ENCODE peak calls at places on chromosomes 11 and 22, in ten cellular contexts. One of them, this sample, is unnamed.

GRCh38 chr11:71917646-71918045 is 10.7 kb downstream of the XNDC1N start:
- DNase-seq in BE2C: no peak
- DNase-seq in neural progenitor cell: no peak
- DNase-seq in GDM1: no peak
- DNase-seq in body of pancreas: no peak
- DNase-seq in NCI-H1105: no peak
- DNase-seq in NCI-H460: no peak
- DNase-seq in glutamatergic neuron: no peak
- DNase-seq in RWPE1: no peak
- DNase-seq in fibroblast of mammary gland: no peak
- DNase-seq in this sample: no peak

GRCh38 chr22:30876221-30876751 is 92.3 kb downstream of the MORC2 start:
- DNase-seq in BE2C: no peak
- DNase-seq in neural progenitor cell: no peak
- DNase-seq in GDM1: no peak
- DNase-seq in body of pancreas: no peak
- DNase-seq in NCI-H1105: no peak
- DNase-seq in NCI-H460: no peak
- DNase-seq in glutamatergic neuron: no peak
- DNase-seq in RWPE1: no peak
- DNase-seq in fibroblast of mammary gland: no peak
- DNase-seq in this sample: no peak

GRCh38 chr11:118606844-118607228 is 579 bp upstream of the PHLDB1 start:
- DNase-seq in BE2C: no peak
- DNase-seq in neural progenitor cell: no peak
- DNase-seq in GDM1: no peak
- DNase-seq in body of pancreas: peak; percentile 9
- DNase-seq in NCI-H1105: no peak
- DNase-seq in NCI-H460: no peak
- DNase-seq in glutamatergic neuron: no peak
- DNase-seq in RWPE1: no peak
- DNase-seq in fibroblast of mammary gland: no peak
- DNase-seq in this sample: no peak

GRCh38 chr11:1749020-1749758 is 1.2 kb downstream of the IFITM10 start:
- DNase-seq in BE2C: no peak
- DNase-seq in neural progenitor cell: peak; percentile 65
- DNase-seq in GDM1: no peak
- DNase-seq in body of pancreas: no peak
- DNase-seq in NCI-H1105: no peak
- DNase-seq in NCI-H460: no peak
- DNase-seq in glutamatergic neuron: peak; percentile 48
- DNase-seq in RWPE1: peak; percentile 56
- DNase-seq in fibroblast of mammary gland: peak; percentile 34
- DNase-seq in this sample: no peak

GRCh38 chr11:82945682-82946081 is 44.1 kb downstream of the DDIAS start:
- DNase-seq in BE2C: no peak
- DNase-seq in neural progenitor cell: no peak
- DNase-seq in GDM1: no peak
- DNase-seq in body of pancreas: no peak
- DNase-seq in NCI-H1105: no peak
- DNase-seq in NCI-H460: no peak
- DNase-seq in glutamatergic neuron: no peak
- DNase-seq in RWPE1: no peak
- DNase-seq in fibroblast of mammary gland: no peak
- DNase-seq in this sample: no peak

GRCh38 chr11:99069831-99070444 is 49.2 kb downstream of the CNTN5 start:
- DNase-seq in BE2C: peak; percentile 59
- DNase-seq in neural progenitor cell: peak; percentile 78
- DNase-seq in GDM1: no peak
- DNase-seq in body of pancreas: no peak
- DNase-seq in NCI-H1105: peak; percentile 74
- DNase-seq in NCI-H460: peak; percentile 14
- DNase-seq in glutamatergic neuron: peak; percentile 18
- DNase-seq in RWPE1: no peak
- DNase-seq in fibroblast of mammary gland: peak; percentile 8
- DNase-seq in this sample: no peak

GRCh38 chr11:124274000-124274399 is 17.8 kb downstream of the OR8G5 start:
- DNase-seq in BE2C: no peak
- DNase-seq in neural progenitor cell: no peak
- DNase-seq in GDM1: no peak
- DNase-seq in body of pancreas: no peak
- DNase-seq in NCI-H1105: no peak
- DNase-seq in NCI-H460: no peak
- DNase-seq in glutamatergic neuron: no peak
- DNase-seq in RWPE1: no peak
- DNase-seq in fibroblast of mammary gland: no peak
- DNase-seq in this sample: no peak

GRCh38 chr11:69880041-69880802 is 61.0 kb upstream of the FGF3 start:
- DNase-seq in BE2C: peak; percentile 3
- DNase-seq in neural progenitor cell: no peak
- DNase-seq in GDM1: no peak
- DNase-seq in body of pancreas: no peak
- DNase-seq in NCI-H1105: no peak
- DNase-seq in NCI-H460: no peak
- DNase-seq in glutamatergic neuron: peak; percentile 8
- DNase-seq in RWPE1: no peak
- DNase-seq in fibroblast of mammary gland: no peak
- DNase-seq in this sample: no peak

GRCh38 chr11:117989351-117990102 is 3.3 kb downstream of the IL10RA start:
- DNase-seq in BE2C: no peak
- DNase-seq in neural progenitor cell: no peak
- DNase-seq in GDM1: no peak
- DNase-seq in body of pancreas: no peak
- DNase-seq in NCI-H1105: no peak
- DNase-seq in NCI-H460: no peak
- DNase-seq in glutamatergic neuron: no peak
- DNase-seq in RWPE1: no peak
- DNase-seq in fibroblast of mammary gland: no peak
- DNase-seq in this sample: no peak

GRCh38 chr22:23063539-23064380 is 6.6 kb upstream of the GNAZ start:
- DNase-seq in BE2C: peak; percentile 3
- DNase-seq in neural progenitor cell: no peak
- DNase-seq in GDM1: no peak
- DNase-seq in body of pancreas: no peak
- DNase-seq in NCI-H1105: no peak
- DNase-seq in NCI-H460: no peak
- DNase-seq in glutamatergic neuron: no peak
- DNase-seq in RWPE1: no peak
- DNase-seq in fibroblast of mammary gland: no peak
- DNase-seq in this sample: no peak

GRCh38 chr11:63763506-63764200 is 4.9 kb downstream of the ZFTA start:
- DNase-seq in BE2C: no peak
- DNase-seq in neural progenitor cell: peak; percentile 80
- DNase-seq in GDM1: no peak
- DNase-seq in body of pancreas: peak; percentile 17
- DNase-seq in NCI-H1105: no peak
- DNase-seq in NCI-H460: no peak
- DNase-seq in glutamatergic neuron: peak; percentile 84
- DNase-seq in RWPE1: no peak
- DNase-seq in fibroblast of mammary gland: peak; percentile 59
- DNase-seq in this sample: no peak

GRCh38 chr11:123775274-123775673 is 21.0 kb upstream of the OR6X1 start:
- DNase-seq in BE2C: no peak
- DNase-seq in neural progenitor cell: peak; percentile 4
- DNase-seq in GDM1: no peak
- DNase-seq in body of pancreas: no peak
- DNase-seq in NCI-H1105: no peak
- DNase-seq in NCI-H460: no peak
- DNase-seq in glutamatergic neuron: no peak
- DNase-seq in RWPE1: no peak
- DNase-seq in fibroblast of mammary gland: no peak
- DNase-seq in this sample: no peak

GRCh38 chr11:1781593-1781975 is 17.9 kb upstream of the CTSD start:
- DNase-seq in BE2C: no peak
- DNase-seq in neural progenitor cell: no peak
- DNase-seq in GDM1: no peak
- DNase-seq in body of pancreas: no peak
- DNase-seq in NCI-H1105: no peak
- DNase-seq in NCI-H460: no peak
- DNase-seq in glutamatergic neuron: no peak
- DNase-seq in RWPE1: no peak
- DNase-seq in fibroblast of mammary gland: no peak
- DNase-seq in this sample: no peak

GRCh38 chr11:48044577-48044976 is 64.2 kb downstream of the PTPRJ start:
- DNase-seq in BE2C: no peak
- DNase-seq in neural progenitor cell: no peak
- DNase-seq in GDM1: no peak
- DNase-seq in body of pancreas: no peak
- DNase-seq in NCI-H1105: no peak
- DNase-seq in NCI-H460: no peak
- DNase-seq in glutamatergic neuron: no peak
- DNase-seq in RWPE1: no peak
- DNase-seq in fibroblast of mammary gland: no peak
- DNase-seq in this sample: no peak

GRCh38 chr22:46862418-46863324 is 100.2 kb downstream of the TBC1D22A start:
- DNase-seq in BE2C: no peak
- DNase-seq in neural progenitor cell: no peak
- DNase-seq in GDM1: no peak
- DNase-seq in body of pancreas: no peak
- DNase-seq in NCI-H1105: no peak
- DNase-seq in NCI-H460: no peak
- DNase-seq in glutamatergic neuron: no peak
- DNase-seq in RWPE1: no peak
- DNase-seq in fibroblast of mammary gland: no peak
- DNase-seq in this sample: no peak

GRCh38 chr22:36333632-36334031 is 54.1 kb downstream of the MYH9 start:
- DNase-seq in BE2C: no peak
- DNase-seq in neural progenitor cell: no peak
- DNase-seq in GDM1: no peak
- DNase-seq in body of pancreas: peak; percentile 43
- DNase-seq in NCI-H1105: no peak
- DNase-seq in NCI-H460: no peak
- DNase-seq in glutamatergic neuron: no peak
- DNase-seq in RWPE1: no peak
- DNase-seq in fibroblast of mammary gland: no peak
- DNase-seq in this sample: no peak

GRCh38 chr22:46149998-46150549 is at the start of gene PPARA:
- DNase-seq in BE2C: peak; percentile 91
- DNase-seq in neural progenitor cell: peak; percentile 82
- DNase-seq in GDM1: peak; percentile 85
- DNase-seq in body of pancreas: peak; percentile 95
- DNase-seq in NCI-H1105: peak; percentile 65
- DNase-seq in NCI-H460: peak; percentile 60
- DNase-seq in glutamatergic neuron: peak; percentile 74
- DNase-seq in RWPE1: peak; percentile 85
- DNase-seq in fibroblast of mammary gland: peak; percentile 56
- DNase-seq in this sample: no peak

GRCh38 chr11:64372021-64372420 is 13.1 kb downstream of the RPS6KA4 start:
- DNase-seq in BE2C: no peak
- DNase-seq in neural progenitor cell: no peak
- DNase-seq in GDM1: no peak
- DNase-seq in body of pancreas: no peak
- DNase-seq in NCI-H1105: no peak
- DNase-seq in NCI-H460: no peak
- DNase-seq in glutamatergic neuron: no peak
- DNase-seq in RWPE1: no peak
- DNase-seq in fibroblast of mammary gland: no peak
- DNase-seq in this sample: no peak

GRCh38 chr22:43168416-43169309 is 17.3 kb downstream of the TSPO start:
- DNase-seq in BE2C: no peak
- DNase-seq in neural progenitor cell: no peak
- DNase-seq in GDM1: no peak
- DNase-seq in body of pancreas: no peak
- DNase-seq in NCI-H1105: no peak
- DNase-seq in NCI-H460: no peak
- DNase-seq in glutamatergic neuron: no peak
- DNase-seq in RWPE1: no peak
- DNase-seq in fibroblast of mammary gland: no peak
- DNase-seq in this sample: peak; percentile 16

GRCh38 chr11:16001899-16002426 is 354.4 kb downstream of the SOX6 start:
- DNase-seq in BE2C: no peak
- DNase-seq in neural progenitor cell: peak; percentile 62
- DNase-seq in GDM1: no peak
- DNase-seq in body of pancreas: no peak
- DNase-seq in NCI-H1105: peak; percentile 90
- DNase-seq in NCI-H460: peak; percentile 26
- DNase-seq in glutamatergic neuron: no peak
- DNase-seq in RWPE1: peak; percentile 57
- DNase-seq in fibroblast of mammary gland: peak; percentile 99
- DNase-seq in this sample: peak; percentile 76

GRCh38 chr11:68843703-68844312 is 2.1 kb upstream of the CPT1A start:
- DNase-seq in BE2C: no peak
- DNase-seq in neural progenitor cell: peak; percentile 57
- DNase-seq in GDM1: peak; percentile 75
- DNase-seq in body of pancreas: peak; percentile 92
- DNase-seq in NCI-H1105: peak; percentile 76
- DNase-seq in NCI-H460: peak; percentile 61
- DNase-seq in glutamatergic neuron: peak; percentile 45
- DNase-seq in RWPE1: peak; percentile 50
- DNase-seq in fibroblast of mammary gland: no peak
- DNase-seq in this sample: no peak

GRCh38 chr11:76219243-76219642 is 12.9 kb upstream of the WNT11 start:
- DNase-seq in BE2C: no peak
- DNase-seq in neural progenitor cell: no peak
- DNase-seq in GDM1: no peak
- DNase-seq in body of pancreas: no peak
- DNase-seq in NCI-H1105: no peak
- DNase-seq in NCI-H460: no peak
- DNase-seq in glutamatergic neuron: no peak
- DNase-seq in RWPE1: no peak
- DNase-seq in fibroblast of mammary gland: no peak
- DNase-seq in this sample: no peak

GRCh38 chr22:27996981-27997380 is 77.9 kb upstream of the PITPNB start:
- DNase-seq in BE2C: peak; percentile 1
- DNase-seq in neural progenitor cell: no peak
- DNase-seq in GDM1: no peak
- DNase-seq in body of pancreas: no peak
- DNase-seq in NCI-H1105: no peak
- DNase-seq in NCI-H460: no peak
- DNase-seq in glutamatergic neuron: peak; percentile 3
- DNase-seq in RWPE1: no peak
- DNase-seq in fibroblast of mammary gland: no peak
- DNase-seq in this sample: no peak

GRCh38 chr11:8408151-8408930 is 144.7 kb upstream of the LMO1 start:
- DNase-seq in BE2C: no peak
- DNase-seq in neural progenitor cell: no peak
- DNase-seq in GDM1: no peak
- DNase-seq in body of pancreas: no peak
- DNase-seq in NCI-H1105: no peak
- DNase-seq in NCI-H460: no peak
- DNase-seq in glutamatergic neuron: no peak
- DNase-seq in RWPE1: no peak
- DNase-seq in fibroblast of mammary gland: no peak
- DNase-seq in this sample: no peak

GRCh38 chr11:26030419-26030818 is 301.5 kb upstream of the ANO3 start:
- DNase-seq in BE2C: no peak
- DNase-seq in neural progenitor cell: no peak
- DNase-seq in GDM1: no peak
- DNase-seq in body of pancreas: no peak
- DNase-seq in NCI-H1105: no peak
- DNase-seq in NCI-H460: no peak
- DNase-seq in glutamatergic neuron: no peak
- DNase-seq in RWPE1: no peak
- DNase-seq in fibroblast of mammary gland: no peak
- DNase-seq in this sample: no peak

GRCh38 chr11:19244621-19245020 is 3.9 kb upstream of the E2F8 start:
- DNase-seq in BE2C: no peak
- DNase-seq in neural progenitor cell: no peak
- DNase-seq in GDM1: no peak
- DNase-seq in body of pancreas: no peak
- DNase-seq in NCI-H1105: no peak
- DNase-seq in NCI-H460: no peak
- DNase-seq in glutamatergic neuron: no peak
- DNase-seq in RWPE1: peak; percentile 81
- DNase-seq in fibroblast of mammary gland: no peak
- DNase-seq in this sample: no peak

GRCh38 chr11:267491-267994 is 10.7 kb upstream of the NLRP6 start:
- DNase-seq in BE2C: no peak
- DNase-seq in neural progenitor cell: no peak
- DNase-seq in GDM1: peak; percentile 42
- DNase-seq in body of pancreas: no peak
- DNase-seq in NCI-H1105: no peak
- DNase-seq in NCI-H460: peak; percentile 20
- DNase-seq in glutamatergic neuron: no peak
- DNase-seq in RWPE1: no peak
- DNase-seq in fibroblast of mammary gland: peak; percentile 16
- DNase-seq in this sample: no peak

GRCh38 chr22:17171016-17171312 is 11.9 kb upstream of the HDHD5 start:
- DNase-seq in BE2C: no peak
- DNase-seq in neural progenitor cell: no peak
- DNase-seq in GDM1: no peak
- DNase-seq in body of pancreas: no peak
- DNase-seq in NCI-H1105: no peak
- DNase-seq in NCI-H460: peak; percentile 57
- DNase-seq in glutamatergic neuron: no peak
- DNase-seq in RWPE1: no peak
- DNase-seq in fibroblast of mammary gland: no peak
- DNase-seq in this sample: no peak